ENCODE peak calls at places on chromosomes 16 and 17, in seven cellular contexts. O is germinal center, B is posterior cingulate gyrus, J is anterior cingulate cortex, G is tibial artery, H is progenitor cell of endocrine pancreas, Y is naive B cell. E is an unnamed sample.

GRCh38 chr16:49010879-49011278 is 270.8 kb downstream of the CBLN1 start:
- DNase-seq in Y (no peak), J (no peak), G (no peak), H (no peak), O (no peak), B (no peak), E (no peak)

GRCh38 chr17:64213995-64214507 is 49.0 kb downstream of the TEX2 start:
- DNase-seq in B (no peak), J (no peak), G (no peak), Y (no peak), H (no peak), O (no peak), E (no peak)

GRCh38 chr17:21275047-21275578 is 9.4 kb upstream of the MAP2K3 start:
- DNase-seq in Y (no peak), J (no peak), O (no peak), H (no peak), B (no peak), G (no peak), E (no peak)

GRCh38 chr16:50263940-50264929 is 2.1 kb upstream of the ADCY7 start:
- DNase-seq in J (no peak), H (no peak), B (no peak), G (no peak), Y (no peak), O (no peak), E (no peak)

GRCh38 chr16:51050379-51050710 is 100.7 kb downstream of the SALL1 start:
- DNase-seq in G (no peak), Y (no peak), O (no peak), B (no peak), J (no peak), H (no peak), E (no peak)

GRCh38 chr17:27562777-27563455 is 68.1 kb upstream of the LGALS9 start:
- DNase-seq in H (no peak), O (no peak), Y (no peak), B (no peak), G (no peak), J (no peak), E (no peak)

GRCh38 chr16:81560979-81561657 is 116.5 kb downstream of the CMIP start:
- DNase-seq in H (no peak), G (no peak), O (no peak), Y (no peak), J (no peak), B (no peak), E (no peak)

GRCh38 chr17:47872019-47872650 is 21.2 kb upstream of the SP6 start:
- DNase-seq in Y (no peak), H (no peak), B (no peak), J (no peak), O (no peak), G (no peak), E (no peak)

GRCh38 chr16:31421587-31421986 is 6.6 kb downstream of the COX6A2 start:
- DNase-seq in G (no peak), Y (no peak), J (no peak), O (no peak), H (no peak), B (no peak), E (no peak)

GRCh38 chr16:55703003-55704001 is 47.5 kb downstream of the SLC6A2 start:
- DNase-seq in H (no peak), B (peak), G (no peak), O (peak), J (peak), Y (no peak), E (no peak)

GRCh38 chr17:51435641-51436091 is 175.3 kb downstream of the UTP18 start:
- DNase-seq in Y (no peak), G (no peak), B (peak), J (no peak), H (peak), O (peak), E (peak)

GRCh38 chr16:12573730-12574383 is 229.8 kb downstream of the CPPED1 start:
- DNase-seq in J (peak), G (no peak), B (peak), H (peak), Y (no peak), O (peak), E (peak)

GRCh38 chr17:2049333-2050245 is 5.3 kb upstream of the HIC1 start:
- DNase-seq in H (peak), B (peak), J (peak), O (peak), G (peak), Y (peak), E (peak)

GRCh38 chr16:49000594-49000993 is 281.0 kb downstream of the CBLN1 start:
- DNase-seq in Y (no peak), B (no peak), O (peak), J (no peak), G (no peak), H (no peak), E (no peak)

GRCh38 chr17:18248300-18248731 is 10.2 kb downstream of the FLII start:
- DNase-seq in H (peak), B (peak), O (peak), G (peak), Y (peak), J (peak), E (peak)

GRCh38 chr17:7834554-7834890 is 505 bp downstream of the KDM6B start:
- DNase-seq in O (peak), J (no peak), B (no peak), Y (no peak), H (no peak), G (no peak), E (peak)

GRCh38 chr17:76090517-76091135 is 11.6 kb downstream of the ZACN start:
- DNase-seq in O (no peak), B (no peak), J (no peak), H (no peak), Y (no peak), G (no peak), E (no peak)

GRCh38 chr17:74466111-74466784 is at the start of gene CD300A:
- DNase-seq in B (no peak), O (no peak), J (peak), H (no peak), Y (peak), G (no peak), E (no peak)

GRCh38 chr17:36934759-36935630 is 2.3 kb upstream of the LHX1 start:
- DNase-seq in H (no peak), B (no peak), Y (no peak), G (no peak), J (no peak), O (no peak), E (peak)

GRCh38 chr17:8670486-8670885 is 40.0 kb upstream of the MYH10 start:
- DNase-seq in J (no peak), O (no peak), H (no peak), G (no peak), B (no peak), Y (no peak), E (no peak)

GRCh38 chr17:29102046-29102445 is 59.1 kb downstream of the PIPOX start:
- DNase-seq in J (no peak), B (no peak), G (no peak), H (no peak), O (no peak), Y (no peak), E (no peak)

GRCh38 chr17:7336240-7337175 is at the start of gene ACAP1:
- DNase-seq in Y (peak), B (no peak), G (no peak), H (no peak), J (no peak), O (peak), E (no peak)

GRCh38 chr16:47571711-47572110 is 110.6 kb downstream of the PHKB start:
- DNase-seq in G (no peak), H (no peak), O (no peak), B (no peak), Y (no peak), J (no peak), E (no peak)

GRCh38 chr16:1946495-1947368 is 3.7 kb upstream of the MSRB1 start:
- DNase-seq in Y (no peak), H (no peak), J (no peak), G (no peak), O (no peak), B (no peak), E (no peak)

GRCh38 chr17:81002409-81003361 is 11.0 kb downstream of the CHMP6 start:
- DNase-seq in H (no peak), O (no peak), Y (no peak), G (peak), B (peak), J (peak), E (peak)

GRCh38 chr16:70697601-70698170 is 11.8 kb upstream of the MTSS2 start:
- DNase-seq in G (no peak), Y (no peak), J (no peak), B (no peak), H (no peak), O (no peak), E (no peak)

GRCh38 chr17:2057130-2057713 is 2.3 kb downstream of the HIC1 start:
- DNase-seq in J (no peak), H (no peak), G (no peak), O (no peak), B (no peak), Y (no peak), E (no peak)

GRCh38 chr16:23597003-23597756 is 1.1 kb upstream of the NDUFAB1 start:
- DNase-seq in G (no peak), Y (peak), B (no peak), O (peak), J (no peak), H (no peak), E (peak)

GRCh38 chr17:42608692-42609181 is 437 bp downstream of the RETREG3 start:
- DNase-seq in J (peak), B (no peak), O (peak), G (peak), Y (no peak), H (no peak), E (no peak)

GRCh38 chr17:28173071-28173561 is 130.6 kb downstream of the NLK start:
- DNase-seq in B (no peak), G (no peak), O (no peak), Y (no peak), H (no peak), J (no peak), E (no peak)

GRCh38 chr16:25633549-25633948 is 58.2 kb upstream of the HS3ST4 start:
- DNase-seq in O (no peak), Y (no peak), J (no peak), H (no peak), B (no peak), G (no peak), E (no peak)

GRCh38 chr17:302300-302698 is 50.3 kb downstream of the RPH3AL start:
- DNase-seq in H (no peak), Y (no peak), G (no peak), J (no peak), B (no peak), O (no peak), E (no peak)